ENCODE peak calls at places on chromosomes 6 and 20, in four cellular contexts. K is pons; A is stimulated activated naive CD8-positive, alpha-beta T cell treated with anti-CD3 and anti-CD28 coated beads, Interleukin-15, Interleukin-2, amounts not matched to agents 100 U/mL and 50 U/mL, for 24 hours; H is GM04503. V is an unnamed sample.

GRCh38 chr6:7150381-7151064 is 42.8 kb downstream of the RREB1 start:
- DNase-seq in K (no peak), A (no peak), H (no peak), V (no peak)

GRCh38 chr6:116355796-116356195 is 15.0 kb upstream of the DSE start:
- DNase-seq in K (no peak), A (no peak), H (no peak), V (no peak)

GRCh38 chr6:38261626-38262025 is 378.1 kb downstream of the BTBD9 start:
- DNase-seq in K (no peak), A (no peak), H (no peak), V (no peak)

GRCh38 chr20:15882553-15882952 is 690.7 kb downstream of the KIF16B start:
- DNase-seq in K (no peak), A (no peak), H (peak), V (no peak)

GRCh38 chr6:53476979-53477378 is 67.9 kb downstream of the GCLC start:
- DNase-seq in K (no peak), A (no peak), H (peak), V (no peak)

GRCh38 chr20:51801220-51801991 is 915 bp downstream of the SALL4 start:
- DNase-seq in K (no peak), A (peak), H (no peak), V (peak)

GRCh38 chr6:169411722-169412121 is 158.1 kb upstream of the THBS2 start:
- DNase-seq in K (no peak), A (no peak), H (no peak), V (no peak)

GRCh38 chr20:13256606-13257005 is 35.5 kb downstream of the ISM1 start:
- DNase-seq in K (no peak), A (no peak), H (no peak), V (no peak)

GRCh38 chr6:120431841-120432240 is 902.4 kb downstream of the TBC1D32 start:
- DNase-seq in K (no peak), A (no peak), H (no peak), V (no peak)

GRCh38 chr20:40462600-40462999 is 226.4 kb downstream of the MAFB start:
- DNase-seq in K (no peak), A (no peak), H (no peak), V (no peak)

GRCh38 chr6:156924241-156924640 is 147.1 kb downstream of the ARID1B start:
- DNase-seq in K (no peak), A (no peak), H (no peak), V (no peak)

GRCh38 chr20:7828437-7828836 is 111.8 kb downstream of the HAO1 start:
- DNase-seq in K (no peak), A (no peak), H (no peak), V (no peak)

GRCh38 chr6:114783083-114783482 is 440.3 kb upstream of the HS3ST5 start:
- DNase-seq in K (no peak), A (no peak), H (no peak), V (no peak)

GRCh38 chr20:3483309-3483708 is 12.5 kb downstream of the ATRN start:
- DNase-seq in K (no peak), A (no peak), H (no peak), V (no peak)

GRCh38 chr6:82458147-82458546 is 94.5 kb downstream of the TPBG start:
- DNase-seq in K (no peak), A (no peak), H (no peak), V (no peak)

GRCh38 chr6:40376113-40376650 is 211.0 kb downstream of the LRFN2 start:
- DNase-seq in K (no peak), A (no peak), H (no peak), V (no peak)

GRCh38 chr6:126804255-126805064 is 314.0 kb upstream of the RSPO3 start:
- DNase-seq in K (peak), A (no peak), H (no peak), V (peak)

GRCh38 chr6:26351544-26351953 is 13.4 kb upstream of the BTN3A2 start:
- DNase-seq in K (no peak), A (no peak), H (peak), V (no peak)

GRCh38 chr20:10864076-10864672 is 190.4 kb upstream of the JAG1 start:
- DNase-seq in K (no peak), A (no peak), H (peak), V (no peak)

GRCh38 chr6:148451690-148452089 is 109.1 kb downstream of the SASH1 start:
- DNase-seq in K (no peak), A (peak), H (no peak), V (peak)

GRCh38 chr6:14037402-14038277 is 79.9 kb upstream of the CD83 start:
- DNase-seq in K (no peak), A (no peak), H (peak), V (no peak)

GRCh38 chr6:89404512-89404911 is 7.6 kb downstream of the RRAGD start:
- DNase-seq in K (no peak), A (no peak), H (no peak), V (no peak)

GRCh38 chr20:50592282-50593004 is 82.3 kb downstream of the PTPN1 start:
- DNase-seq in K (no peak), A (no peak), H (no peak), V (no peak)

GRCh38 chr6:32196682-32197616 is 4.5 kb upstream of the GPSM3 start:
- DNase-seq in K (peak), A (no peak), H (no peak), V (no peak)

GRCh38 chr6:82419088-82419720 is 55.6 kb downstream of the TPBG start:
- DNase-seq in K (no peak), A (no peak), H (peak), V (no peak)

GRCh38 chr20:602357-602970 is 7.6 kb downstream of the TCF15 start:
- DNase-seq in K (no peak), A (no peak), H (no peak), V (no peak)

GRCh38 chr6:16301511-16301910 is 63.1 kb downstream of the GMPR start:
- DNase-seq in K (no peak), A (no peak), H (no peak), V (no peak)

GRCh38 chr6:130222775-130223174 is at the start of gene SAMD3:
- DNase-seq in K (no peak), A (no peak), H (no peak), V (no peak)

GRCh38 chr20:52859156-52859887 is 112.8 kb upstream of the TSHZ2 start:
- DNase-seq in K (no peak), A (no peak), H (peak), V (no peak)

GRCh38 chr6:148884461-148884860 is 137.6 kb downstream of the UST start:
- DNase-seq in K (no peak), A (no peak), H (no peak), V (no peak)

GRCh38 chr20:4045741-4046140 is 30.4 kb upstream of the RNF24 start:
- DNase-seq in K (no peak), A (no peak), H (no peak), V (no peak)

GRCh38 chr6:164106345-164106769 is 691.8 kb downstream of the QKI start:
- DNase-seq in K (no peak), A (peak), H (no peak), V (no peak)

GRCh38 chr6:105592329-105592728 is 189.4 kb upstream of the PREP start:
- DNase-seq in K (no peak), A (no peak), H (peak), V (no peak)

GRCh38 chr6:16320533-16321340 is 82.3 kb downstream of the GMPR start:
- DNase-seq in K (peak), A (no peak), H (peak), V (no peak)